ENCODE peak calls at places on chromosome 19, in four cellular contexts. Z is psoas muscle, O is GM10248, X is neuronal stem cell. A is an unnamed sample.

GRCh38 chr19:38252935-38253691 is 3.1 kb downstream of the PPP1R14A start:
- DNase-seq in O (no peak), Z (no peak), X (no peak), A (no peak)

GRCh38 chr19:20247016-20247683 is 80.1 kb downstream of the ZNF486 start:
- DNase-seq in O (no peak), X (peak; percentile 29), Z (no peak), A (no peak)

GRCh38 chr19:48935864-48936263 is 2.4 kb downstream of the DHDH start:
- DNase-seq in Z (no peak), O (no peak), X (no peak), A (no peak)

GRCh38 chr19:1038995-1039645 is 787 bp upstream of the ABCA7 start:
- DNase-seq in X (no peak), Z (peak; percentile 21), O (no peak), A (no peak)

GRCh38 chr19:558770-559439 is 13.5 kb upstream of the BSG start:
- DNase-seq in X (no peak), Z (no peak), O (no peak), A (no peak)

GRCh38 chr19:10339977-10340376 is 553 bp upstream of the ICAM3 start:
- DNase-seq in Z (no peak), O (no peak), X (no peak), A (no peak)

GRCh38 chr19:13920940-13921744 is 15.1 kb downstream of the CC2D1A start:
- DNase-seq in X (no peak), Z (no peak), O (no peak), A (peak; percentile 50)

GRCh38 chr19:23515551-23515950 is 120.3 kb upstream of the ZNF91 start:
- DNase-seq in X (no peak), O (no peak), Z (no peak), A (no peak)

GRCh38 chr19:14002571-14003278 is 3.4 kb downstream of the RFX1 start:
- DNase-seq in O (peak; percentile 14), X (no peak), Z (peak; percentile 17), A (no peak)

GRCh38 chr19:43575955-43576451 is 402 bp downstream of the PINLYP start:
- DNase-seq in O (no peak), X (no peak), Z (no peak), A (no peak)

A was measured in HAP-1.